ENCODE peak calls at places on chromosomes 5 and 9, in eight cellular contexts. Z, S, L, O, R, X, U and W are unnamed samples.
A peak's percentile ranks its signal among the peaks of the same experiment; 100 is the strongest.

GRCh38 chr9:122055668-122056067 is 37.4 kb downstream of the TTLL11 start:
- DNase-seq in Z (no peak), S (no peak), L (no peak), O (no peak), R (no peak), X (no peak), U (no peak), W (no peak)

GRCh38 chr5:36569456-36569855 is 37.0 kb upstream of the SLC1A3 start:
- DNase-seq in Z (peak; percentile 82), S (no peak), L (no peak), O (no peak), R (peak; percentile 50), X (no peak), U (no peak), W (no peak)

GRCh38 chr5:78295035-78295961 is 800 bp upstream of the AP3B1 start:
- DNase-seq in Z (no peak), S (peak; percentile 25), L (peak; percentile 42), O (peak; percentile 23), R (peak; percentile 5), X (peak; percentile 69), U (peak; percentile 67), W (peak; percentile 72)

GRCh38 chr5:175717837-175718236 is 60.0 kb downstream of the HRH2 start:
- DNase-seq in Z (no peak), S (no peak), L (no peak), O (no peak), R (no peak), X (no peak), U (no peak), W (no peak)

GRCh38 chr5:177370488-177371119 is 12.9 kb downstream of the RGS14 start:
- DNase-seq in Z (peak; percentile 79), S (peak; percentile 97), L (peak; percentile 95), O (peak; percentile 81), R (peak; percentile 72), X (peak; percentile 91), U (peak; percentile 87), W (peak; percentile 99)

GRCh38 chr9:98823666-98824334 is 16.3 kb downstream of the GALNT12 start:
- DNase-seq in Z (no peak), S (no peak), L (no peak), O (no peak), R (no peak), X (no peak), U (no peak), W (no peak)

GRCh38 chr9:36765077-36765390 is 192.3 kb downstream of the MELK start:
- DNase-seq in Z (no peak), S (peak; percentile 35), L (no peak), O (no peak), R (no peak), X (no peak), U (no peak), W (peak; percentile 49)

GRCh38 chr9:22446589-22446949 is at the start of gene DMRTA1:
- DNase-seq in Z (peak; percentile 48), S (peak; percentile 33), L (peak; percentile 74), O (peak; percentile 82), R (peak; percentile 80), X (peak; percentile 90), U (peak; percentile 83), W (peak; percentile 93)

GRCh38 chr5:162189719-162190118 is 122.1 kb downstream of the GABRG2 start:
- DNase-seq in Z (no peak), S (no peak), L (no peak), O (no peak), R (no peak), X (no peak), U (no peak), W (no peak)

GRCh38 chr9:123867034-123867433 is 62.9 kb downstream of the DENND1A start:
- DNase-seq in Z (no peak), S (no peak), L (no peak), O (no peak), R (no peak), X (no peak), U (no peak), W (no peak)

GRCh38 chr5:1883925-1884637 is 1.4 kb upstream of the IRX4 start:
- DNase-seq in Z (no peak), S (no peak), L (no peak), O (no peak), R (no peak), X (no peak), U (peak; percentile 27), W (no peak)

GRCh38 chr5:178284095-178284675 is 51.6 kb upstream of the PHYKPL start:
- DNase-seq in Z (peak; percentile 23), S (no peak), L (peak; percentile 43), O (no peak), R (no peak), X (peak; percentile 34), U (no peak), W (peak; percentile 78)

GRCh38 chr9:125815568-125815967 is 68.4 kb downstream of the PBX3 start:
- DNase-seq in Z (peak; percentile 28), S (no peak), L (peak; percentile 23), O (no peak), R (no peak), X (no peak), U (no peak), W (no peak)

GRCh38 chr5:75668988-75669760 is 48.1 kb downstream of the POC5 start:
- DNase-seq in Z (no peak), S (peak; percentile 76), L (peak; percentile 34), O (peak; percentile 26), R (peak; percentile 29), X (peak; percentile 76), U (no peak), W (no peak)

GRCh38 chr5:44332360-44332971 is 56.8 kb downstream of the FGF10 start:
- DNase-seq in Z (peak; percentile 74), S (no peak), L (peak; percentile 48), O (no peak), R (no peak), X (no peak), U (no peak), W (peak; percentile 7)

GRCh38 chr5:26625099-26625498 is 413.3 kb downstream of the CDH9 start:
- DNase-seq in Z (no peak), S (no peak), L (no peak), O (no peak), R (no peak), X (no peak), U (no peak), W (no peak)

DNA sequence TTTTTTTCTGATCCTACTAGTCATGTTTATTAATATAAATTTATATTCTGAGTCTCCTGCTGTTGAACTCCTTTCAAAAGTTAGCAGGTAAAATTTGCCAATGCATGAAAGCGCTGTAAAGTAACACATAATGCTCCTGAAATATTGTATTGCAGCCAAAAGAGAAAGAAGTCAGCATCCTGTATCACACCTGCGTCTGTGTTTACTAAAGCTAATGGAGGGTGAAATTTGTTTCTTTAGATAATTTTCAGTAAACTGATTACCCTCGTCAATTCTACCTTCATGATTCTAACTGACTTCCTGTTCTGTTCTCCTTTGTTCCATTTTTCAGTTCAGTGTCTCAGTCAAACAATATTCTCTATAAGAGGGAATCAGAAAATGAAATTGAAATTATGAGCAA is 415.4 kb downstream of the CDH9 start:
- DNase-seq in Z (no peak), S (no peak), L (no peak), O (no peak), R (no peak), X (no peak), U (no peak), W (no peak)
- H3K4me3 ChIP-seq in Z (no peak overlapping the region), S (peak overlapping the region; percentile 7), L (no peak overlapping the region), O (no peak overlapping the region), R (no peak overlapping the region), X (no peak overlapping the region), U (no peak overlapping the region), W (no peak overlapping the region)

DNA sequence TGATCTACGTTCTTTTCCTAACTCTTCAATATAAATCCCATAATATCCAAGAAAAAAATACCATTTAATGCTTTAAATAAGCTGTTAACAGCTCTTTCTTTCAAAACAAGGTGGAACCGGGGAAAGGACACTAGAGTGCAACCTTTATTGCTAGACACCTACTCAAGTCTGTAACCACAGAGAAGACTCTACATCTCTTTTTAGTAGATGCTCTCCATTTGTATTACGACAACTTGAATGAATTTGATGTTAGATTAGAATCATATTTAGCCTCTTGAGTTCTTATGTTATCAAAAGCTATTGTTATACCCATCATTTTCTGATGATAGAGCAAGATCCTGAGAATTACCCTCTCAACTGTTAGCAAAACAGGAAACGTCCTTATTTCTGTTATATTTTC is 246.3 kb downstream of the MLLT3 start:
- DNase-seq in Z (no peak), S (no peak), L (no peak), O (no peak), R (no peak), X (no peak), U (no peak), W (no peak)
- H3K4me3 ChIP-seq in Z (no peak overlapping the region), S (no peak overlapping the region), L (no peak overlapping the region), O (no peak overlapping the region), R (no peak overlapping the region), X (no peak overlapping the region), U (no peak overlapping the region), W (no peak overlapping the region)

GRCh38 chr9:133979921-133980863 is 11.9 kb downstream of the VAV2 start:
- DNase-seq in Z (no peak), S (peak; percentile 67), L (no peak), O (no peak), R (no peak), X (no peak), U (peak; percentile 37), W (peak; percentile 59)

GRCh38 chr9:133977421-133978201 is 14.5 kb downstream of the VAV2 start:
- DNase-seq in Z (no peak), S (no peak), L (no peak), O (no peak), R (no peak), X (no peak), U (peak; percentile 39), W (peak; percentile 55)

GRCh38 chr9:133978226-133979123 is 13.6 kb downstream of the VAV2 start:
- DNase-seq in Z (no peak), S (no peak), L (no peak), O (no peak), R (no peak), X (no peak), U (peak; percentile 28), W (peak; percentile 66)

GRCh38 chr9:133980864-133981588 is 11.1 kb downstream of the VAV2 start:
- DNase-seq in Z (no peak), S (no peak), L (no peak), O (no peak), R (no peak), X (no peak), U (peak; percentile 29), W (peak; percentile 62)

DNA sequence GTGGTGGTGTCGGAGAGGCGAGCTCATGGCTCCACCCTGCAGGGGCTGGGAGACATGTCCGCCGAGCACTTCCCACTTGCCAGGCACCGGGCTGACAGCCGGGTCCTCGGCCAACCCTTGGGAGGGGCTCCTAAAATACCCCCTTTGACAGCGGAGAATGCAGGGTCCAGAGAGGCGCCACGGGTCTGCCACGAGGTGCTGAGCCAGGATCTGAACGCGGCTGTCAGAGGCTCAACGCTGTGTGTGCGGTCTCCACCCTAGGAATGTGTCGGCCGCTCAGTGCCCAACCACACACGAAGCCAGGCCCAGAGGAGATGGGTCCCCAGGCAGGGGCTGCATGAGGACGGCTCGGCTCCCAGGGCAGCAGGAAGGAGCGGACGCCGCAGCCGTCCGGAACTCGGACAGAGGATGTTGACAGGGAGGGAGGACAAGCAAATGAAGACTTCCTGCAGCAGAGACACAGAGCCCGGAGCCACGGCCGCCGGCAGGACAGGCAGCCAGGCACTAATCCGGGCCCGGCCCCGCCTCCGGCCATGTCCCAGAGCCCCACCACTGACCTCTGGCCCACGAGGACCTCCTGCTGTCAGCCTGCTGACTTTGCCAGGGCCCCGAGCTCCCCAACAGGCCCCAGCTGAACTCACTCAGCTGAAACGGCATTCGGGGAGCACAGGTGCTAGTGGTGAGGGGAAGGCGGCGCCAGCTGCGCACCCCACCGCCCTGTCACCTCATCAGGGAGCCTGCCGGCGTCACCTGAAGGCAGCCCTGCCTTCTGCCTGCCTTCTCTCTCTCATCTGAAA is 12.8 kb downstream of the VAV2 start:
- DNase-seq in Z (no peak), S (no peak), L (no peak), O (peak; percentile 51), R (peak; percentile 47), X (no peak), U (peak; percentile 53), W (peak; percentile 82)
- H3K4me3 ChIP-seq in Z (no peak overlapping the region), S (no peak overlapping the region), L (no peak overlapping the region), O (peak overlapping the region; percentile 28), R (peak overlapping the region; percentile 30), X (no peak overlapping the region), U (peak overlapping the region; percentile 36), W (no peak overlapping the region)

GRCh38 chr5:143435207-143435657 is 31.7 kb upstream of the NR3C1 start:
- DNase-seq in Z (no peak), S (no peak), L (no peak), O (no peak), R (peak; percentile 22), X (peak; percentile 24), U (no peak), W (no peak)
- H3K4me3 ChIP-seq in Z (no peak overlapping the region), S (no peak overlapping the region), L (no peak overlapping the region), O (peak overlapping the region; percentile 59), R (no peak overlapping the region), X (no peak overlapping the region), U (peak overlapping the region; percentile 33), W (no peak overlapping the region)